ENCODE peak calls at places on chromosomes 11 and 22, in nine cellular contexts. W, B, R, C, Q, E, S, Z and H are unnamed samples.

GRCh38 chr11:2655320-2655719 is 44.5 kb downstream of the KCNQ1OT1 start:
- DNase-seq in W (no peak), B (peak), R (no peak), C (no peak), Q (no peak), E (no peak), S (no peak), Z (no peak), H (no peak)

GRCh38 chr11:2928605-2929510 is at the start of gene PHLDA2:
- DNase-seq in W (peak), B (peak), R (peak), C (no peak), Q (no peak), E (peak), S (peak), Z (peak), H (no peak)

GRCh38 chr11:124891390-124891861 is 6.2 kb downstream of the ROBO4 start:
- DNase-seq in W (no peak), B (no peak), R (no peak), C (no peak), Q (no peak), E (no peak), S (no peak), Z (no peak), H (no peak)

GRCh38 chr11:1162498-1163311 is 5.0 kb downstream of the MUC5AC start:
- DNase-seq in W (no peak), B (peak), R (no peak), C (no peak), Q (no peak), E (no peak), S (no peak), Z (no peak), H (peak)

GRCh38 chr11:61270354-61271070 is 24.6 kb downstream of the VWCE start:
- DNase-seq in W (peak), B (peak), R (no peak), C (peak), Q (no peak), E (no peak), S (peak), Z (no peak), H (no peak)

GRCh38 chr11:128476729-128477128 is 110.6 kb downstream of the ETS1 start:
- DNase-seq in W (no peak), B (no peak), R (peak), C (no peak), Q (no peak), E (no peak), S (peak), Z (no peak), H (no peak)

GRCh38 chr22:37098976-37099577 is 10.4 kb downstream of the TMPRSS6 start:
- DNase-seq in W (no peak), B (no peak), R (no peak), C (no peak), Q (no peak), E (no peak), S (no peak), Z (no peak), H (no peak)

GRCh38 chr11:44443836-44444769 is 121.4 kb upstream of the CD82 start:
- DNase-seq in W (no peak), B (no peak), R (no peak), C (no peak), Q (no peak), E (no peak), S (no peak), Z (no peak), H (no peak)

GRCh38 chr22:20751185-20751851 is 22.6 kb upstream of the SERPIND1 start:
- DNase-seq in W (no peak), B (no peak), R (no peak), C (no peak), Q (no peak), E (no peak), S (no peak), Z (no peak), H (no peak)

GRCh38 chr22:43126506-43127165 is 16.1 kb downstream of the BIK start:
- DNase-seq in W (peak), B (no peak), R (no peak), C (no peak), Q (no peak), E (peak), S (peak), Z (peak), H (no peak)

GRCh38 chr11:66285250-66285947 is 3.5 kb downstream of the YIF1A start:
- DNase-seq in W (no peak), B (no peak), R (no peak), C (no peak), Q (no peak), E (no peak), S (no peak), Z (no peak), H (no peak)

GRCh38 chr22:50620861-50621490 is 7.0 kb downstream of the ARSA start:
- DNase-seq in W (no peak), B (peak), R (peak), C (no peak), Q (peak), E (no peak), S (no peak), Z (peak), H (peak)

GRCh38 chr11:20110908-20111669 is 49.2 kb downstream of the DBX1 start:
- DNase-seq in W (peak), B (peak), R (no peak), C (peak), Q (no peak), E (peak), S (peak), Z (peak), H (no peak)

GRCh38 chr11:1844221-1845094 is 5.7 kb downstream of the TNNI2 start:
- DNase-seq in W (no peak), B (no peak), R (no peak), C (no peak), Q (no peak), E (no peak), S (no peak), Z (peak), H (no peak)

GRCh38 chr22:44663256-44663999 is 38.6 kb upstream of the PRR5 start:
- DNase-seq in W (no peak), B (no peak), R (no peak), C (no peak), Q (no peak), E (no peak), S (no peak), Z (no peak), H (no peak)

GRCh38 chr11:65410936-65411680 is 11.5 kb upstream of the NEAT1 start:
- DNase-seq in W (no peak), B (no peak), R (no peak), C (no peak), Q (no peak), E (no peak), S (no peak), Z (no peak), H (no peak)

GRCh38 chr22:47423861-47424820 is 661.7 kb downstream of the TBC1D22A start:
- DNase-seq in W (no peak), B (no peak), R (no peak), C (no peak), Q (no peak), E (no peak), S (no peak), Z (no peak), H (no peak)

GRCh38 chr22:29342177-29342576 is 26.7 kb upstream of the RASL10A start:
- DNase-seq in W (no peak), B (no peak), R (no peak), C (no peak), Q (no peak), E (no peak), S (no peak), Z (no peak), H (no peak)

GRCh38 chr22:37309221-37310074 is 27.1 kb downstream of the CYTH4 start:
- DNase-seq in W (no peak), B (peak), R (peak), C (no peak), Q (no peak), E (no peak), S (no peak), Z (no peak), H (no peak)

GRCh38 chr11:17598700-17599459 is 51.8 kb downstream of the OTOG start:
- DNase-seq in W (peak), B (peak), R (peak), C (peak), Q (peak), E (peak), S (peak), Z (peak), H (peak)

GRCh38 chr11:36258730-36259360 is 30.4 kb downstream of the COMMD9 start:
- DNase-seq in W (peak), B (peak), R (no peak), C (peak), Q (no peak), E (peak), S (peak), Z (peak), H (no peak)

GRCh38 chr22:24155597-24156145 is 25.6 kb upstream of the SUSD2 start:
- DNase-seq in W (peak), B (peak), R (peak), C (peak), Q (no peak), E (no peak), S (peak), Z (peak), H (no peak)

GRCh38 chr11:13462311-13462927 is 603 bp downstream of the BTBD10 start:
- DNase-seq in W (peak), B (peak), R (peak), C (no peak), Q (no peak), E (peak), S (peak), Z (peak), H (no peak)

GRCh38 chr11:124233376-124233775 is 7.5 kb upstream of the OR8G1 start:
- DNase-seq in W (no peak), B (no peak), R (no peak), C (no peak), Q (no peak), E (no peak), S (no peak), Z (peak), H (no peak)

GRCh38 chr22:49887074-49887471 is 31.2 kb downstream of the ALG12 start:
- DNase-seq in W (no peak), B (no peak), R (no peak), C (no peak), Q (no peak), E (no peak), S (no peak), Z (no peak), H (no peak)

GRCh38 chr11:46673713-46674462 is 26.5 kb downstream of the ARHGAP1 start:
- DNase-seq in W (no peak), B (no peak), R (no peak), C (no peak), Q (no peak), E (no peak), S (no peak), Z (no peak), H (no peak)

GRCh38 chr11:113587318-113587739 is 112.1 kb upstream of the DRD2 start:
- DNase-seq in W (peak), B (peak), R (no peak), C (peak), Q (no peak), E (no peak), S (no peak), Z (peak), H (no peak)

GRCh38 chr11:130137999-130138398 is 21.6 kb upstream of the ST14 start:
- DNase-seq in W (no peak), B (no peak), R (no peak), C (no peak), Q (no peak), E (no peak), S (no peak), Z (no peak), H (no peak)

GRCh38 chr11:126197277-126197939 is 14.0 kb downstream of the RPUSD4 start:
- DNase-seq in W (peak), B (no peak), R (no peak), C (no peak), Q (no peak), E (no peak), S (no peak), Z (no peak), H (no peak)

GRCh38 chr11:7673724-7674434 is 579 bp upstream of the CYB5R2 start:
- DNase-seq in W (no peak), B (peak), R (no peak), C (no peak), Q (no peak), E (peak), S (peak), Z (no peak), H (no peak)